ENCODE peak calls at places on chromosomes 3 and 15, in five cellular contexts. One of them, this sample, is unnamed.
A peak's percentile ranks its signal among the peaks of the same experiment; 100 is the strongest.

GRCh38 chr3:29324180-29324651 is 43.3 kb downstream of the RBMS3 start:
- DNase-seq in fibroblast of the conjunctiva: peak; percentile 29
- DNase-seq in AG08395: peak; percentile 59
- DNase-seq in stimulated activated CD8-positive, alpha-beta memory T cell treated with anti-CD3 and anti-CD28 coated beads, Interleukin-15, amount 100 ng/mL, for 4 hours: no peak
- DNase-seq in fibroblast of gingiva: peak; percentile 63
- DNase-seq in this sample: no peak

GRCh38 chr3:143361589-143361988 is 242.0 kb downstream of the CHST2 start:
- DNase-seq in fibroblast of the conjunctiva: no peak
- DNase-seq in AG08395: no peak
- DNase-seq in stimulated activated CD8-positive, alpha-beta memory T cell treated with anti-CD3 and anti-CD28 coated beads, Interleukin-15, amount 100 ng/mL, for 4 hours: no peak
- DNase-seq in fibroblast of gingiva: no peak
- DNase-seq in this sample: no peak

GRCh38 chr15:58748787-58749531 is 548 bp downstream of the ADAM10 start:
- DNase-seq in fibroblast of the conjunctiva: no peak
- DNase-seq in AG08395: peak; percentile 29
- DNase-seq in stimulated activated CD8-positive, alpha-beta memory T cell treated with anti-CD3 and anti-CD28 coated beads, Interleukin-15, amount 100 ng/mL, for 4 hours: no peak
- DNase-seq in fibroblast of gingiva: peak; percentile 31
- DNase-seq in this sample: peak; percentile 74

GRCh38 chr3:27679691-27680090 is 42.4 kb downstream of the EOMES start:
- DNase-seq in fibroblast of the conjunctiva: no peak
- DNase-seq in AG08395: no peak
- DNase-seq in stimulated activated CD8-positive, alpha-beta memory T cell treated with anti-CD3 and anti-CD28 coated beads, Interleukin-15, amount 100 ng/mL, for 4 hours: no peak
- DNase-seq in fibroblast of gingiva: peak; percentile 4
- DNase-seq in this sample: peak; percentile 11

GRCh38 chr3:134364936-134365765 is 9.1 kb downstream of the AMOTL2 start:
- DNase-seq in fibroblast of the conjunctiva: no peak
- DNase-seq in AG08395: no peak
- DNase-seq in stimulated activated CD8-positive, alpha-beta memory T cell treated with anti-CD3 and anti-CD28 coated beads, Interleukin-15, amount 100 ng/mL, for 4 hours: no peak
- DNase-seq in fibroblast of gingiva: no peak
- DNase-seq in this sample: no peak

GRCh38 chr3:15256861-15257341 is 50.9 kb downstream of the CAPN7 start:
- DNase-seq in fibroblast of the conjunctiva: no peak
- DNase-seq in AG08395: no peak
- DNase-seq in stimulated activated CD8-positive, alpha-beta memory T cell treated with anti-CD3 and anti-CD28 coated beads, Interleukin-15, amount 100 ng/mL, for 4 hours: no peak
- DNase-seq in fibroblast of gingiva: no peak
- DNase-seq in this sample: no peak

GRCh38 chr3:117788499-117788898 is 1078.9 kb downstream of the TUSC7 start:
- DNase-seq in fibroblast of the conjunctiva: no peak
- DNase-seq in AG08395: no peak
- DNase-seq in stimulated activated CD8-positive, alpha-beta memory T cell treated with anti-CD3 and anti-CD28 coated beads, Interleukin-15, amount 100 ng/mL, for 4 hours: no peak
- DNase-seq in fibroblast of gingiva: no peak
- DNase-seq in this sample: no peak

GRCh38 chr15:40928351-40928974 is 677 bp upstream of the DLL4 start:
- DNase-seq in fibroblast of the conjunctiva: no peak
- DNase-seq in AG08395: no peak
- DNase-seq in stimulated activated CD8-positive, alpha-beta memory T cell treated with anti-CD3 and anti-CD28 coated beads, Interleukin-15, amount 100 ng/mL, for 4 hours: no peak
- DNase-seq in fibroblast of gingiva: no peak
- DNase-seq in this sample: no peak

GRCh38 chr3:183653209-183654064 is 18.0 kb downstream of the KLHL24 start:
- DNase-seq in fibroblast of the conjunctiva: no peak
- DNase-seq in AG08395: no peak
- DNase-seq in stimulated activated CD8-positive, alpha-beta memory T cell treated with anti-CD3 and anti-CD28 coated beads, Interleukin-15, amount 100 ng/mL, for 4 hours: no peak
- DNase-seq in fibroblast of gingiva: no peak
- DNase-seq in this sample: no peak

GRCh38 chr3:30551266-30551665 is 55.1 kb upstream of the TGFBR2 start:
- DNase-seq in fibroblast of the conjunctiva: no peak
- DNase-seq in AG08395: no peak
- DNase-seq in stimulated activated CD8-positive, alpha-beta memory T cell treated with anti-CD3 and anti-CD28 coated beads, Interleukin-15, amount 100 ng/mL, for 4 hours: no peak
- DNase-seq in fibroblast of gingiva: no peak
- DNase-seq in this sample: no peak

GRCh38 chr3:157467165-157467564 is 30.5 kb downstream of the PTX3 start:
- DNase-seq in fibroblast of the conjunctiva: no peak
- DNase-seq in AG08395: peak; percentile 56
- DNase-seq in stimulated activated CD8-positive, alpha-beta memory T cell treated with anti-CD3 and anti-CD28 coated beads, Interleukin-15, amount 100 ng/mL, for 4 hours: no peak
- DNase-seq in fibroblast of gingiva: peak; percentile 47
- DNase-seq in this sample: peak; percentile 56

GRCh38 chr3:14166877-14167605 is 11.4 kb downstream of the XPC start:
- DNase-seq in fibroblast of the conjunctiva: peak; percentile 56
- DNase-seq in AG08395: no peak
- DNase-seq in stimulated activated CD8-positive, alpha-beta memory T cell treated with anti-CD3 and anti-CD28 coated beads, Interleukin-15, amount 100 ng/mL, for 4 hours: no peak
- DNase-seq in fibroblast of gingiva: peak; percentile 60
- DNase-seq in this sample: peak; percentile 77

GRCh38 chr3:151579571-151580270 is 118.9 kb upstream of the IGSF10 start:
- DNase-seq in fibroblast of the conjunctiva: peak; percentile 22
- DNase-seq in AG08395: peak; percentile 20
- DNase-seq in stimulated activated CD8-positive, alpha-beta memory T cell treated with anti-CD3 and anti-CD28 coated beads, Interleukin-15, amount 100 ng/mL, for 4 hours: no peak
- DNase-seq in fibroblast of gingiva: peak; percentile 64
- DNase-seq in this sample: peak; percentile 48

GRCh38 chr15:66842710-66843441 is 140.8 kb downstream of the SMAD6 start:
- DNase-seq in fibroblast of the conjunctiva: peak; percentile 51
- DNase-seq in AG08395: peak; percentile 74
- DNase-seq in stimulated activated CD8-positive, alpha-beta memory T cell treated with anti-CD3 and anti-CD28 coated beads, Interleukin-15, amount 100 ng/mL, for 4 hours: no peak
- DNase-seq in fibroblast of gingiva: peak; percentile 82
- DNase-seq in this sample: peak; percentile 89

This sample was measured in adipocyte.